ENCODE peak calls at places on chromosomes 2 and 18, in nine cellular contexts. X, M, H, Q, L, P, S, Z and O are unnamed samples.

GRCh38 chr2:22904126-22904684 is 480.8 kb upstream of the KLHL29 start:
- DNase-seq in Z (no peak), X (no peak), M (peak; percentile 18), P (peak; percentile 10), L (peak; percentile 44), Q (peak; percentile 18), H (peak; percentile 38), S (no peak), O (no peak)

GRCh38 chr2:1714291-1715064 is 29.8 kb downstream of the PXDN start:
- DNase-seq in X (no peak), S (no peak), Q (no peak), H (no peak), Z (no peak), L (no peak), M (no peak), P (no peak), O (no peak)

GRCh38 chr2:63131196-63131595 is 80.6 kb downstream of the OTX1 start:
- DNase-seq in S (no peak), Q (no peak), M (no peak), P (no peak), Z (no peak), X (no peak), H (no peak), L (no peak), O (no peak)

GRCh38 chr2:133940134-133940533 is 313.7 kb upstream of the MGAT5 start:
- DNase-seq in S (no peak), H (no peak), X (no peak), P (no peak), M (no peak), L (no peak), Q (no peak), Z (no peak), O (no peak)

GRCh38 chr2:200962821-200963128 is 685 bp downstream of the ORC2 start:
- DNase-seq in S (no peak), Z (no peak), X (no peak), Q (peak; percentile 13), M (no peak), H (no peak), L (no peak), P (no peak), O (no peak)

GRCh38 chr2:37080231-37080630 is 3.9 kb downstream of the HEATR5B start:
- DNase-seq in H (no peak), Q (no peak), Z (no peak), P (no peak), S (no peak), M (no peak), L (no peak), X (no peak), O (no peak)

GRCh38 chr18:44671914-44672313 is 8.8 kb upstream of the SETBP1 start:
- DNase-seq in S (no peak), P (no peak), M (no peak), X (no peak), Z (no peak), Q (no peak), H (no peak), L (no peak), O (no peak)

GRCh38 chr18:40159141-40160017 is 1795.7 kb upstream of the PIK3C3 start:
- DNase-seq in M (no peak), Z (no peak), X (no peak), Q (no peak), P (peak; percentile 35), S (no peak), H (no peak), L (no peak), O (no peak)

DNA sequence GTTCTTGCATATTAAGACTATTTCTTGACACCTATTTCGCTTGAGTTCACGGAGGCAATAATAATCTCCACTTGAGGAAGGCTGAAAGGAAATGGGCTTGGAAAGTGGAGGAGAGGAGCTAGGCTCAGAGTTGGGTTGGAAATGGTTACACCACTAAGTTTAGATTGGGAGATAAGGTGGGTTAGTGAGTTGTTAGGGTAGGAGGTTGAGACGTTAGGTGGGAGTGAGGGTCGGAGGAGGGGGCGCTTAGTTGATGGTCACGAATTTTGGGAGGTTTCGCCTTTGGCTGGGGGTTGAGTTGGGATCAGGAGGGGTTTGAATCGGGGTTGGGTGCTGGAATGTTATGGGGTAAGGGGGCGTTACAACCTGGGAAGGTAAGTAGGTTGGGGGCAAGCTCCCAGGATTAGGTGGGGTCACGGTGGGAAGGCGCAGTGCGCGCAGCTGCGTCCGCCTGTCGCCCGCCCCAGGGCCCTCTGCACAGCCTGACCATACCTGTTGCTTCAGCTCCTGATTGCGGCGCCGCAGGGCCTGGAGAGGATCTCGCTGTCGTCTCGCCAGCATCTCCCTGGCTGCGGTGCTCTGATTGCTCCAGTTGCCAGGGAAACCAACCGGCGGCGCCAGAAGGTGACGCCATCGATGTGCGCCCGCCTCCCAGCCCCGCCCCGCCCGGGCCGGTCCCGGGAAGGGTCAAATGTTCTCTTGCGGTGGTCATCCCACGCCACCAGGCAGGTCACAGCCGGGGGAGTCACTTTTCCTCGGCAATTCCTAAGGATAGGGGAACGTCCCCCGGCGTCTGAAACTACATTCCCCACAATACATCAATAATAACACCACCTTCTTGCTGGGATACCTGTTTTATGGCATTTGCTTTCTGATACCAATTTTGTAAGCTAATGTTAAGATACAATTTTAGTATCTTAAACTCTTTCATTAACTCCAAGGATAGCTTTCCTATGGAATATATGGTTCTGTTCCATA is at the start of gene NPHP1:
- DNase-seq in H (peak; percentile 86), X (peak; percentile 73), Q (peak; percentile 95), M (peak; percentile 84), S (peak; percentile 93), P (peak; percentile 78), L (peak; percentile 84), Z (peak; percentile 94), O (peak; percentile 89)
- TF ChIP-seq POLR2A in H (no peak), X (no peak), Q (peak; percentile 78), M (no peak), S (no peak), P (peak; percentile 87), L (peak; percentile 59), Z (no peak), O (peak; percentile 42)

GRCh38 chr2:227853204-227853629 is 18.2 kb upstream of the DAW1 start:
- DNase-seq in X (no peak), Q (no peak), L (peak; percentile 22), P (no peak), M (no peak), Z (no peak), S (no peak), H (no peak), O (no peak)
- H3K27ac ChIP-seq in X (no peak overlapping the region), Q (no peak overlapping the region), L (no peak overlapping the region), P (no peak overlapping the region), M (no peak overlapping the region), Z (no peak overlapping the region), S (no peak overlapping the region), H (no peak overlapping the region), O (no peak overlapping the region)

GRCh38 chr2:233976690-233977294 is 59.6 kb downstream of the TRPM8 start:
- DNase-seq in P (peak; percentile 60), X (no peak), Q (peak; percentile 7), M (no peak), H (no peak), L (peak; percentile 28), Z (no peak), S (no peak), O (no peak)

GRCh38 chr2:233974530-233975071 is 57.4 kb downstream of the TRPM8 start:
- DNase-seq in H (no peak), Q (no peak), L (peak; percentile 90), M (peak; percentile 19), Z (no peak), X (peak; percentile 21), P (peak; percentile 76), S (no peak), O (no peak)

GRCh38 chr2:233976087-233976486 is 58.9 kb downstream of the TRPM8 start:
- DNase-seq in M (no peak), L (no peak), Q (no peak), S (no peak), H (no peak), P (no peak), Z (no peak), X (no peak), O (no peak)

GRCh38 chr2:233979748-233980147 is 62.6 kb downstream of the TRPM8 start:
- DNase-seq in L (no peak), Z (no peak), H (no peak), Q (no peak), P (no peak), X (no peak), S (no peak), M (no peak), O (no peak)

DNA sequence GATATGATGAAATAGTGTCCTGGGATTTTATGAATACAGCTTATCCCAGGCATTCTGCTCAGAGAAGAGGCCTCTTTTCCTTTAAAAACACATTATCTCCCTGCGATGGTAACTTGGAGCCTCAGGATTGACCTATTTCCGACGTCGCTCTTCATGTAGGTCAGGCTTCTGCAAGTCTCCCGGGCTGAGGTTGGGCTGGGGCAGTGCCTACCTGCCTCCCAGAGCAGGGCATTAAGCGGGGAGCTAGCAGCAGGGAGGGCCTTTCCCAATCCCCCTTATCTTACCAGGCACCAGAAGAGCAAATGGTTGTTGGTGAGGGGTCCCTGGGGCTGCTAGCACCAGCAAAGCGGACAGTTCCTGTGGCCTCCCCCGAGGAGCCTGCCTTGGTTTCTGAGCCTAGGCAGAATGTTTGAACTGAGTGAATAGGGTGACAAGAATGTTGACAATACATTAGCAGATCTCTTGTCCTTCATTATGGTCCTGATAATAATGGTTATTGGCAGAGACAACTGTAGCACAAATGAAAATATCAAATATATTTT is 60.2 kb downstream of the TRPM8 start:
- DNase-seq in L (no peak), S (no peak), X (no peak), Z (no peak), Q (no peak), M (no peak), H (no peak), P (no peak), O (no peak)
- H3K4me1 ChIP-seq in L (peaks cover 29% of the 10 kb centered on the region), S (no peaks in the 10 kb centered on the region), X (no peaks in the 10 kb centered on the region), Z (no peaks in the 10 kb centered on the region), Q (no peaks in the 10 kb centered on the region), M (no peaks in the 10 kb centered on the region), H (no peaks in the 10 kb centered on the region), P (peaks cover 46% of the 10 kb centered on the region), O (no peaks in the 10 kb centered on the region)

GRCh38 chr2:64987963-64988419 is 1.2 kb upstream of the SLC1A4 start:
- DNase-seq in L (no peak), S (no peak), P (peak; percentile 74), Z (no peak), H (no peak), Q (no peak), M (no peak), X (no peak), O (no peak)

GRCh38 chr2:64989126-64989981 is at the start of gene SLC1A4:
- DNase-seq in Q (peak; percentile 96), H (peak; percentile 91), X (peak; percentile 92), S (peak; percentile 96), L (peak; percentile 92), P (peak; percentile 82), Z (peak; percentile 98), M (peak; percentile 91), O (peak; percentile 94)

GRCh38 chr2:64989982-64990614 is 899 bp downstream of the SLC1A4 start:
- DNase-seq in Q (peak; percentile 29), Z (no peak), M (peak; percentile 22), S (no peak), H (peak; percentile 28), X (no peak), P (peak; percentile 43), L (peak; percentile 16), O (peak; percentile 46)

GRCh38 chr2:64987001-64987962 is 1.9 kb upstream of the SLC1A4 start:
- DNase-seq in Q (no peak), M (no peak), L (no peak), P (peak; percentile 75), X (no peak), H (no peak), Z (no peak), S (no peak), O (no peak)

DNA sequence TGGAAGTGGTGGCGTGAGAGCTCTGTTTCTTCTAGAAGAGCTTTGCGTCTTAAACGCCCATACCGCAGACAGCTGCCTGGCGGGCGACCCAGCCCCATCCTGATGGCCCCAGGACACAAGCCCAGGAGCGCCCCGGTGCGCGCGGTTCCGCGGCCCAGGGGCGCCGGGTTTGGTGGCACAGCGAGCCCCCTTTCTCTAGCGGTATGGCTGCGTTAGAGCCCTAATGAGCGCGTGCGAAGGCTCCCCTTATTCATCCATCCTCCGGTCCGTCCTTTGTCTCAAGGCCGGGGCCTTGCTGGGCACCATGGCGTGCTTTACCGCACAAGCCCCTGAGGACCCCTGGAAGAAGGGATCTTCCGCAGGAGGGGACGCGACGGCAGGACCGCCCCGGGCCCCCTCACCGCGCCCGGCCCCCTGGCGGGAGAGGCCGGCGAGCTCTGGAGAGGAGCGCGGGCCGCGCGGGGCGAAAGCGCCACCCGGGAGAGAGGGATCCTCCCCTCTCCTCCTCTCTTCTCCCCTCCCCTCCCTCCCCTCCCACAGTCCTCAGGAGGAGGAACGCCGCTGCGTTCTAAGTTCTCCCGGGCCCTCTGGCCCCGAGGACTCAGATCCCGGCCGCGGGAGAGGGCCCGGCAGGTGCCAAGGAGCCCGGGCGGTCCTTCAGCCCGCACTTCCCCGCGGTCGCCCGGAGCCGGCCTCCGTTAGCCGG is 626 bp upstream of the SLC1A4 start:
- DNase-seq in H (peak; percentile 69), L (peak; percentile 85), M (peak; percentile 79), Z (peak; percentile 85), P (peak; percentile 75), Q (peak; percentile 90), X (peak; percentile 17), S (peak; percentile 79), O (peak; percentile 82)
- TF ChIP-seq POLR2A in H (peak; percentile 14), L (peak; percentile 87), M (peak; percentile 23), Z (no peak), P (peak; percentile 63), Q (peak; percentile 69), X (peak; percentile 78), S (no peak), O (peak; percentile 68)